ENCODE peak calls at places on chromosomes 5 and 9, in five cellular contexts. U is GM12878, K is HepG2, F is SK-N-SH, V is K562. G is an unnamed sample.

GRCh38 chr9:71676460-71676859 is 91.9 kb downstream of the CEMIP2 start:
- DNase-seq in V (no peak), U (no peak), K (no peak), F (no peak), G (no peak)

GRCh38 chr5:64923151-64923685 is 154.5 kb downstream of the CWC27 start:
- DNase-seq in F (no peak), K (no peak), U (no peak), V (no peak), G (no peak)

GRCh38 chr9:131491001-131491710 is 11.6 kb upstream of the POMT1 start:
- DNase-seq in F (no peak), V (no peak), K (no peak), U (no peak), G (no peak)

GRCh38 chr9:33377089-33377715 is 25.2 kb downstream of the AQP7 start:
- DNase-seq in K (no peak), U (no peak), F (no peak), V (peak), G (no peak)

GRCh38 chr5:19322716-19323485 is 665.1 kb downstream of the CDH18 start:
- DNase-seq in U (no peak), F (no peak), K (no peak), V (peak), G (no peak)

GRCh38 chr5:53472279-53472678 is 8.2 kb upstream of the FST start:
- DNase-seq in K (no peak), U (no peak), V (no peak), F (no peak), G (no peak)

GRCh38 chr9:119934497-119934896 is 565.3 kb upstream of the BRINP1 start:
- DNase-seq in U (no peak), F (no peak), V (no peak), K (no peak), G (no peak)

GRCh38 chr5:7927466-7928375 is 58.8 kb downstream of the MTRR start:
- DNase-seq in V (peak), F (peak), U (no peak), K (peak), G (no peak)

GRCh38 chr9:137456061-137456863 is 2.9 kb downstream of the NSMF start:
- DNase-seq in U (no peak), K (no peak), V (no peak), F (no peak), G (no peak)

GRCh38 chr5:102856374-102856748 is 101.3 kb downstream of the PAM start:
- DNase-seq in U (no peak), K (no peak), V (no peak), F (no peak), G (no peak)

GRCh38 chr9:125854553-125855275 is 107.5 kb downstream of the PBX3 start:
- DNase-seq in U (no peak), V (no peak), K (no peak), F (no peak), G (no peak)

GRCh38 chr5:76742586-76742985 is 26.7 kb downstream of the F2R start:
- DNase-seq in V (no peak), F (no peak), K (no peak), U (no peak), G (no peak)

GRCh38 chr9:107367727-107368502 is 84.8 kb downstream of the RAD23B start:
- DNase-seq in K (peak), F (no peak), U (no peak), V (no peak), G (no peak)

GRCh38 chr5:11494340-11494739 is 409.9 kb downstream of the CTNND2 start:
- DNase-seq in V (no peak), K (no peak), U (no peak), F (no peak), G (no peak)

GRCh38 chr5:108148715-108149139 is 233.2 kb downstream of the FBXL17 start:
- DNase-seq in F (peak), V (no peak), U (no peak), K (peak), G (no peak)

GRCh38 chr5:147509710-147510651 is at the start of gene DPYSL3:
- DNase-seq in U (no peak), K (no peak), V (no peak), F (peak), G (no peak)

GRCh38 chr5:97006454-97006853 is 70.6 kb downstream of the LNPEP start:
- DNase-seq in K (no peak), U (no peak), F (no peak), V (no peak), G (no peak)

GRCh38 chr5:117262607-117263131 is 688.0 kb upstream of the SEMA6A start:
- DNase-seq in K (no peak), U (no peak), F (no peak), V (no peak), G (no peak)

GRCh38 chr5:16855475-16855874 is 80.6 kb downstream of the MYO10 start:
- DNase-seq in U (no peak), F (peak), K (no peak), V (no peak), G (no peak)

GRCh38 chr5:160270704-160271103 is 41.4 kb downstream of the FABP6 start:
- DNase-seq in U (no peak), F (no peak), V (no peak), K (no peak), G (no peak)

GRCh38 chr9:70080481-70081119 is 37.0 kb downstream of the MAMDC2 start:
- DNase-seq in U (no peak), F (no peak), K (peak), V (no peak), G (peak)

GRCh38 chr9:111728617-111729366 is 65.9 kb downstream of the SHOC1 start:
- DNase-seq in V (no peak), F (no peak), K (peak), U (no peak), G (no peak)

GRCh38 chr9:93630806-93631411 is 54.5 kb downstream of the PHF2 start:
- DNase-seq in V (no peak), U (no peak), K (no peak), F (no peak), G (no peak)

GRCh38 chr5:6550628-6551027 is 82.2 kb downstream of the NSUN2 start:
- DNase-seq in V (no peak), U (no peak), K (no peak), F (no peak), G (no peak)

GRCh38 chr5:115461506-115462290 is 82.9 kb downstream of the FEM1C start:
- DNase-seq in K (no peak), U (no peak), V (no peak), F (no peak), G (no peak)

GRCh38 chr9:8436791-8437190 is 637.2 kb upstream of the DMAC1 start:
- DNase-seq in U (no peak), K (no peak), V (no peak), F (no peak), G (no peak)

GRCh38 chr9:32291370-32291769 is 93.1 kb upstream of the ACO1 start:
- DNase-seq in K (peak), V (no peak), U (no peak), F (no peak), G (no peak)

GRCh38 chr5:57784106-57784505 is 301.5 kb upstream of the ACTBL2 start:
- DNase-seq in K (no peak), V (no peak), F (no peak), U (no peak), G (no peak)

GRCh38 chr5:9545301-9545958 is 445 bp downstream of the SEMA5A start:
- DNase-seq in F (peak), V (no peak), K (no peak), U (no peak), G (no peak)

GRCh38 chr9:121861501-121862180 is 210.2 kb downstream of the DAB2IP start:
- DNase-seq in U (no peak), F (peak), V (peak), K (peak), G (no peak)

GRCh38 chr5:65769539-65769938 is 47.5 kb downstream of the NLN start:
- DNase-seq in V (no peak), K (no peak), F (no peak), U (no peak), G (no peak)

GRCh38 chr5:133713746-133714145 is 101.4 kb upstream of the FSTL4 start:
- DNase-seq in K (no peak), F (no peak), V (no peak), U (no peak), G (no peak)

GRCh38 chr5:73447234-73448071 is 1.1 kb downstream of the FOXD1 start:
- DNase-seq in K (no peak), F (peak), U (no peak), V (peak), G (peak)

GRCh38 chr9:121989010-121989409 is 104.1 kb downstream of the TTLL11 start:
- DNase-seq in F (no peak), K (no peak), V (peak), U (no peak), G (no peak)

GRCh38 chr5:180161420-180162303 is 47.3 kb downstream of the RASGEF1C start:
- DNase-seq in V (no peak), F (peak), U (no peak), K (peak), G (peak)

GRCh38 chr9:37167456-37167855 is 47.1 kb downstream of the ZCCHC7 start:
- DNase-seq in K (no peak), F (no peak), V (no peak), U (no peak), G (no peak)

GRCh38 chr9:37165644-37166043 is 45.3 kb downstream of the ZCCHC7 start:
- DNase-seq in U (no peak), V (no peak), F (no peak), K (no peak), G (no peak)

GRCh38 chr9:37157978-37158377 is 37.6 kb downstream of the ZCCHC7 start:
- DNase-seq in V (no peak), F (no peak), K (no peak), U (no peak), G (no peak)

GRCh38 chr9:37163299-37163698 is 42.9 kb downstream of the ZCCHC7 start:
- DNase-seq in F (no peak), U (no peak), V (no peak), K (no peak), G (no peak)
- H3K27ac ChIP-seq in F (no peak), U (peak), V (no peak), K (no peak), G (no peak)

GRCh38 chr9:81414836-81415235 is 274.5 kb downstream of the TLE1 start:
- DNase-seq in F (no peak), U (no peak), V (no peak), K (no peak), G (no peak)

GRCh38 chr9:81420024-81420423 is 269.3 kb downstream of the TLE1 start:
- DNase-seq in K (no peak), F (no peak), V (no peak), U (no peak), G (no peak)

GRCh38 chr9:81416476-81417298 is 272.7 kb downstream of the TLE1 start:
- DNase-seq in K (no peak), F (no peak), U (no peak), V (no peak), G (no peak)

GRCh38 chr9:81417885-81418284 is 271.5 kb downstream of the TLE1 start:
- DNase-seq in F (no peak), U (no peak), V (no peak), K (no peak), G (no peak)

DNA sequence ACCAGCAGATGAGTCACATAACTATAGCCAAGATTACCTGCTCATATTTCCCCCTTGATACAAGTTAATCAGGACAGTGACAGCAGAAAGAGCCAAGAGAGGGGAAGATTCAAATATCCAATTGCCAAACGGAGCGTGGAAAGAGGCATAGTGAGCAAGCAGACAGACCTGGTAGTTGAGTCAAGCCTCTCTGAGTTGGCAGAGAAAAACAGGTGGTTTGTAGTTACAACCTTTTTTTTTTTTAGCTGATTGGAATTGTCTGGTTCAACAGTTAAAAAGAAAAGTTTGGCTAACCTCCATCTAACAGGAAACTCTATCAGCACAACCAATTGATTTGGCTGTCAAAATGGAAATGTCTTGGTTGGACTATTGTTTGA is 272.1 kb downstream of the TLE1 start:
- DNase-seq in U (no peak), F (no peak), K (no peak), V (no peak), G (no peak)
- TF ChIP-seq GABPA in U (no peak), F (no peak), K (no peak), V (no peak), G (no peak)

GRCh38 chr5:143562935-143563334 is 159.4 kb upstream of the NR3C1 start:
- DNase-seq in V (no peak), F (no peak), K (peak), U (no peak), G (no peak)

GRCh38 chr5:143568105-143568504 is 164.6 kb upstream of the NR3C1 start:
- DNase-seq in F (no peak), U (no peak), K (no peak), V (no peak), G (no peak)

GRCh38 chr5:143561248-143561647 is 157.8 kb upstream of the NR3C1 start:
- DNase-seq in V (no peak), U (no peak), K (peak), F (no peak), G (no peak)

GRCh38 chr5:143566139-143566538 is 162.7 kb upstream of the NR3C1 start:
- DNase-seq in K (no peak), V (no peak), F (no peak), U (no peak), G (no peak)

DNA sequence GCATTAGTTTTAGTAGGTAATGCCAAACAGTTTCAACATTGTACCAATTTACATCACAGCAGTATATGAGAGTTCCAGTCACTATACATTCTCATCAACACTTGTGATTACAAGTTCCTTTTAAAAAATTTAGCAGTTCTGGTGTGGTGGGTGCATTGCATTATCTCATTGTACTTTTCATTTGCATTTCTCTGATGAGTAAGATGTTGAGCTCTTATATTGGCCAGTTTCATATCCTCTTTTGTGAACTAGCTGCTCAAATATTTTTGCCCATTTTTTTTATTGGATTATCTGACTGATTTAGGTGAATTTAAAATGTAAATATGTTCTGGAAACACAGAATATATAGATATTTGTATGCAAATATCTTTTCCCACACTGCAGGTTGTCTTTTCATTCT is 160.9 kb upstream of the NR3C1 start:
- DNase-seq in V (no peak), K (no peak), U (peak), F (no peak), G (no peak)
- TF ChIP-seq REST in V (no peak), K (no peak), U (no peak), F (no peak), G (no peak)

GRCh38 chr5:142897328-142897727 is 127.2 kb downstream of the ARHGAP26 start:
- DNase-seq in K (no peak), V (no peak), U (no peak), F (no peak), G (no peak)
- H3K27ac ChIP-seq in K (no peak), V (no peak), U (no peak), F (no peak), G (no peak)

DNA sequence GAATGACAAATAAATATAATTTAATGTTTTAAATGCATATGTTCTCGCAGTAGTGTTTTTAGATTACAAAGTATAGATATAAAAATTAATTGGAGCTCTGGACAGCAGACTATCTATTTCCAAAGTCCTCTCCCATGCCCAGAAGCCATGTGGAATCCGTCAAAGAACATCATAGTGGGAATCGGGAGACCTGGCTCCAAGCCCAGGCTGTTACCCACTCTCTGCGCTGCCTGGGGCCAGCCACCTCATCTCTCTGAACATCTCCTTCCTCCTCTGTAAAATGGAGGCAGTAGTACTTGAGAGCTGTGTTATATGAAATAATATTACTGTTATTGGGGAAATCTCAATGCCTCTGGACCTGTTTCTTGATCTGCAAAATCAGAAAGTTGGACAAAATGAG is 58.1 kb upstream of the SLC30A5 start:
- DNase-seq in U (no peak), K (no peak), F (peak), V (no peak), G (no peak)
- TF ChIP-seq GABPA in U (no peak), K (no peak), F (no peak), V (no peak), G (no peak)

DNA sequence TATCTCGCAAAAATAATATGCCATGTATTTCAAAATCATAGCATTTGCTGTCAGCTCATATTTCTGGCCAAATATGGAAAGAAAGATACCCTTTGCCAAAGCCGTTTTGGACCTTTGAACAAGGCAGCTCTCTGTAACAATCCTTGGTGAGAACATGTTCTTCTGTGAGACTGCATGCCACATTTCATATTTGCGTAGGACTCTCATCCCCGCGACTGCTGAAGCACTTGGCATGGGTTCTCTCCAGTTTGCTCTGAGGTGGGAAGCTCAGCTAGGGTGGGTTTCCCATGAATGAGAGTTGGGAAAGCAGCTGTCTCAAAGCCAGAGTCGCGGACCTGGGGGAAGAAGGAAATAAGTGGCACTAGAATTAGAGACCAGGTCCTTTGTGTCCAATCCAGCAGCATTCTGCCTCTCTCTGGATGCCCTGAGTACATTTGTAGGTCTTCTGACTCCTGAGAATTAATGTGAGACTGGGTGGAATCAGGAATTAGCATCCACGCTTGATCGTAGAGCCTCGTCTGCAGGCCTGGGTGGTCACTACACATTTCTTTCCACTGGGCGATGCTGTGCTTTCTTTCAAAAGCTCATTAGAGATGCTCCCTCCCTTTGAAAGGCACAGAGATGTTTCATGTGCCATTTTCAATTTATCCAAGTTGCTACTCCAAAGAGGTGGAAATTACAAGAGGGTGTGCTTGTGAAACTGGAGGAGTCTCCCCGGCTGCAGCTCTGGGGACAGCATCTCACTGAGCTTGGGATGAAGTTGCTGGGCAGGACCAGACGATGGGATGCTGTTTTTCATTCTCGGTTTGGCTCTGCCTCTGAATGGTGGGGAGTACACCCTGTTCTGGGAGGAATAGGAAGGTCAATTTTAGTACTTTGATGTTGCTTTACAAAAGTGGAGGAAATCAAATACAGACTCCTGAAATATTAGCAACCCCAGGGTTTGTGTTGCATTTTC is 197.2 kb downstream of the GADD45G start:
- DNase-seq in F (no peak), U (no peak), V (no peak), K (no peak), G (no peak)
- TF ChIP-seq REST in F (no peak), U (no peak), V (no peak), K (no peak), G (no peak)